ENCODE peak calls at places on chromosomes 13 and 19, in eight cellular contexts. One of them, this sample, is unnamed.

GRCh38 chr13:113924184-113924583 is 49.7 kb downstream of the C13orf46 start:
- DNase-seq in neural progenitor cell: no peak
- DNase-seq in NCI-H2081 treated with DMSO at 0.1 percent for 48 hours: no peak
- DNase-seq in NCI-H510A: no peak
- DNase-seq in NCI-H2227 treated with DMSO at 0.1 percent for 48 hours: no peak
- DNase-seq in naive thymus-derived CD4-positive, alpha-beta T cell: no peak
- DNase-seq in type B pancreatic cell: peak; percentile 6
- DNase-seq in stimulated activated CD8-positive, alpha-beta memory T cell treated with anti-CD3 and anti-CD28 coated beads, Interleukin-15, amount 100 ng/mL, for 4 hours: no peak
- DNase-seq in this sample: no peak

GRCh38 chr13:20148501-20149183 is 12.2 kb downstream of the GJA3 start:
- DNase-seq in NCI-H510A: no peak
- DNase-seq in NCI-H2227 treated with DMSO at 0.1 percent for 48 hours: no peak
- DNase-seq in NCI-H2081 treated with DMSO at 0.1 percent for 48 hours: no peak
- DNase-seq in naive thymus-derived CD4-positive, alpha-beta T cell: no peak
- DNase-seq in stimulated activated CD8-positive, alpha-beta memory T cell treated with anti-CD3 and anti-CD28 coated beads, Interleukin-15, amount 100 ng/mL, for 4 hours: no peak
- DNase-seq in neural progenitor cell: no peak
- DNase-seq in type B pancreatic cell: no peak
- DNase-seq in this sample: no peak

GRCh38 chr19:542173-542866 is 1.5 kb upstream of the GZMM start:
- DNase-seq in neural progenitor cell: no peak
- DNase-seq in NCI-H2227 treated with DMSO at 0.1 percent for 48 hours: no peak
- DNase-seq in naive thymus-derived CD4-positive, alpha-beta T cell: no peak
- DNase-seq in stimulated activated CD8-positive, alpha-beta memory T cell treated with anti-CD3 and anti-CD28 coated beads, Interleukin-15, amount 100 ng/mL, for 4 hours: no peak
- DNase-seq in NCI-H2081 treated with DMSO at 0.1 percent for 48 hours: no peak
- DNase-seq in NCI-H510A: no peak
- DNase-seq in type B pancreatic cell: no peak
- DNase-seq in this sample: no peak

GRCh38 chr13:22596157-22596863 is 584.5 kb upstream of the SGCG start:
- DNase-seq in naive thymus-derived CD4-positive, alpha-beta T cell: no peak
- DNase-seq in NCI-H510A: no peak
- DNase-seq in NCI-H2081 treated with DMSO at 0.1 percent for 48 hours: no peak
- DNase-seq in NCI-H2227 treated with DMSO at 0.1 percent for 48 hours: no peak
- DNase-seq in stimulated activated CD8-positive, alpha-beta memory T cell treated with anti-CD3 and anti-CD28 coated beads, Interleukin-15, amount 100 ng/mL, for 4 hours: no peak
- DNase-seq in neural progenitor cell: no peak
- DNase-seq in type B pancreatic cell: no peak
- DNase-seq in this sample: no peak

GRCh38 chr13:110714798-110715394 is 1.4 kb downstream of the ING1 start:
- DNase-seq in type B pancreatic cell: peak; percentile 73
- DNase-seq in naive thymus-derived CD4-positive, alpha-beta T cell: no peak
- DNase-seq in neural progenitor cell: peak; percentile 74
- DNase-seq in NCI-H2227 treated with DMSO at 0.1 percent for 48 hours: no peak
- DNase-seq in NCI-H510A: peak; percentile 51
- DNase-seq in stimulated activated CD8-positive, alpha-beta memory T cell treated with anti-CD3 and anti-CD28 coated beads, Interleukin-15, amount 100 ng/mL, for 4 hours: peak; percentile 35
- DNase-seq in NCI-H2081 treated with DMSO at 0.1 percent for 48 hours: peak; percentile 46
- DNase-seq in this sample: no peak

GRCh38 chr13:80379245-80379644 is 38.3 kb upstream of the SPRY2 start:
- DNase-seq in naive thymus-derived CD4-positive, alpha-beta T cell: no peak
- DNase-seq in type B pancreatic cell: no peak
- DNase-seq in neural progenitor cell: no peak
- DNase-seq in stimulated activated CD8-positive, alpha-beta memory T cell treated with anti-CD3 and anti-CD28 coated beads, Interleukin-15, amount 100 ng/mL, for 4 hours: no peak
- DNase-seq in NCI-H510A: no peak
- DNase-seq in NCI-H2081 treated with DMSO at 0.1 percent for 48 hours: no peak
- DNase-seq in NCI-H2227 treated with DMSO at 0.1 percent for 48 hours: no peak
- DNase-seq in this sample: no peak

GRCh38 chr19:30090963-30091362 is 148.9 kb downstream of the URI1 start:
- DNase-seq in naive thymus-derived CD4-positive, alpha-beta T cell: no peak
- DNase-seq in stimulated activated CD8-positive, alpha-beta memory T cell treated with anti-CD3 and anti-CD28 coated beads, Interleukin-15, amount 100 ng/mL, for 4 hours: no peak
- DNase-seq in type B pancreatic cell: no peak
- DNase-seq in neural progenitor cell: no peak
- DNase-seq in NCI-H510A: no peak
- DNase-seq in NCI-H2081 treated with DMSO at 0.1 percent for 48 hours: no peak
- DNase-seq in NCI-H2227 treated with DMSO at 0.1 percent for 48 hours: no peak
- DNase-seq in this sample: no peak

GRCh38 chr13:87942204-87942603 is 271.0 kb downstream of the SLITRK5 start:
- DNase-seq in naive thymus-derived CD4-positive, alpha-beta T cell: no peak
- DNase-seq in NCI-H2081 treated with DMSO at 0.1 percent for 48 hours: no peak
- DNase-seq in type B pancreatic cell: no peak
- DNase-seq in neural progenitor cell: no peak
- DNase-seq in NCI-H2227 treated with DMSO at 0.1 percent for 48 hours: no peak
- DNase-seq in stimulated activated CD8-positive, alpha-beta memory T cell treated with anti-CD3 and anti-CD28 coated beads, Interleukin-15, amount 100 ng/mL, for 4 hours: no peak
- DNase-seq in NCI-H510A: no peak
- DNase-seq in this sample: no peak

GRCh38 chr19:7680606-7681335 is at the start of gene TRAPPC5:
- DNase-seq in stimulated activated CD8-positive, alpha-beta memory T cell treated with anti-CD3 and anti-CD28 coated beads, Interleukin-15, amount 100 ng/mL, for 4 hours: peak; percentile 78
- DNase-seq in neural progenitor cell: peak; percentile 96
- DNase-seq in NCI-H510A: peak; percentile 68
- DNase-seq in NCI-H2227 treated with DMSO at 0.1 percent for 48 hours: peak; percentile 62
- DNase-seq in naive thymus-derived CD4-positive, alpha-beta T cell: peak; percentile 93
- DNase-seq in NCI-H2081 treated with DMSO at 0.1 percent for 48 hours: peak; percentile 30
- DNase-seq in type B pancreatic cell: peak; percentile 92
- DNase-seq in this sample: peak; percentile 81

GRCh38 chr13:48094404-48094780 is 512 bp downstream of the MED4 start:
- DNase-seq in stimulated activated CD8-positive, alpha-beta memory T cell treated with anti-CD3 and anti-CD28 coated beads, Interleukin-15, amount 100 ng/mL, for 4 hours: no peak
- DNase-seq in NCI-H510A: no peak
- DNase-seq in NCI-H2081 treated with DMSO at 0.1 percent for 48 hours: no peak
- DNase-seq in type B pancreatic cell: no peak
- DNase-seq in naive thymus-derived CD4-positive, alpha-beta T cell: no peak
- DNase-seq in NCI-H2227 treated with DMSO at 0.1 percent for 48 hours: no peak
- DNase-seq in neural progenitor cell: peak; percentile 35
- DNase-seq in this sample: no peak

GRCh38 chr19:47494729-47495128 is 10.7 kb upstream of the KPTN start:
- DNase-seq in stimulated activated CD8-positive, alpha-beta memory T cell treated with anti-CD3 and anti-CD28 coated beads, Interleukin-15, amount 100 ng/mL, for 4 hours: no peak
- DNase-seq in naive thymus-derived CD4-positive, alpha-beta T cell: no peak
- DNase-seq in NCI-H510A: no peak
- DNase-seq in NCI-H2081 treated with DMSO at 0.1 percent for 48 hours: no peak
- DNase-seq in neural progenitor cell: no peak
- DNase-seq in type B pancreatic cell: no peak
- DNase-seq in NCI-H2227 treated with DMSO at 0.1 percent for 48 hours: no peak
- DNase-seq in this sample: no peak

GRCh38 chr13:108797354-108797753 is 167.9 kb downstream of the MYO16 start:
- DNase-seq in NCI-H2081 treated with DMSO at 0.1 percent for 48 hours: no peak
- DNase-seq in NCI-H510A: no peak
- DNase-seq in NCI-H2227 treated with DMSO at 0.1 percent for 48 hours: no peak
- DNase-seq in type B pancreatic cell: no peak
- DNase-seq in stimulated activated CD8-positive, alpha-beta memory T cell treated with anti-CD3 and anti-CD28 coated beads, Interleukin-15, amount 100 ng/mL, for 4 hours: no peak
- DNase-seq in neural progenitor cell: no peak
- DNase-seq in naive thymus-derived CD4-positive, alpha-beta T cell: no peak
- DNase-seq in this sample: no peak

GRCh38 chr19:55287361-55288079 is 3.7 kb downstream of the BRSK1 start:
- DNase-seq in NCI-H2227 treated with DMSO at 0.1 percent for 48 hours: no peak
- DNase-seq in stimulated activated CD8-positive, alpha-beta memory T cell treated with anti-CD3 and anti-CD28 coated beads, Interleukin-15, amount 100 ng/mL, for 4 hours: no peak
- DNase-seq in naive thymus-derived CD4-positive, alpha-beta T cell: no peak
- DNase-seq in NCI-H510A: no peak
- DNase-seq in NCI-H2081 treated with DMSO at 0.1 percent for 48 hours: no peak
- DNase-seq in neural progenitor cell: no peak
- DNase-seq in type B pancreatic cell: no peak
- DNase-seq in this sample: no peak

GRCh38 chr19:17847538-17848366 is at the start of gene JAK3:
- DNase-seq in stimulated activated CD8-positive, alpha-beta memory T cell treated with anti-CD3 and anti-CD28 coated beads, Interleukin-15, amount 100 ng/mL, for 4 hours: peak; percentile 75
- DNase-seq in NCI-H510A: no peak
- DNase-seq in NCI-H2081 treated with DMSO at 0.1 percent for 48 hours: no peak
- DNase-seq in type B pancreatic cell: peak; percentile 81
- DNase-seq in naive thymus-derived CD4-positive, alpha-beta T cell: peak; percentile 81
- DNase-seq in neural progenitor cell: peak; percentile 94
- DNase-seq in NCI-H2227 treated with DMSO at 0.1 percent for 48 hours: peak; percentile 72
- DNase-seq in this sample: no peak

GRCh38 chr13:40273173-40274000 is 393.1 kb downstream of the FOXO1 start:
- DNase-seq in NCI-H2081 treated with DMSO at 0.1 percent for 48 hours: no peak
- DNase-seq in stimulated activated CD8-positive, alpha-beta memory T cell treated with anti-CD3 and anti-CD28 coated beads, Interleukin-15, amount 100 ng/mL, for 4 hours: no peak
- DNase-seq in type B pancreatic cell: no peak
- DNase-seq in NCI-H510A: no peak
- DNase-seq in neural progenitor cell: no peak
- DNase-seq in NCI-H2227 treated with DMSO at 0.1 percent for 48 hours: no peak
- DNase-seq in naive thymus-derived CD4-positive, alpha-beta T cell: no peak
- DNase-seq in this sample: no peak

This sample was measured in Calu3.